ENCODE peak calls at places on chromosomes 2 and 18, in six cellular contexts. H is fibroblast of lung; V is WTC11; S is GM23338; U is CD8-positive, alpha-beta T cell; L is Calu3. W is an unnamed sample.

GRCh38 chr2:100365434-100365833 is 43.1 kb upstream of the LONRF2 start:
- DNase-seq in S (no peak), L (peak; percentile 82), U (no peak), V (no peak), H (peak; percentile 95), W (peak; percentile 100)

GRCh38 chr2:36399050-36399449 is 43.5 kb downstream of the CRIM1 start:
- DNase-seq in S (no peak), H (no peak), L (no peak), U (no peak), V (no peak), W (peak; percentile 14)

GRCh38 chr2:176161817-176162626 is 4.9 kb downstream of the HOXD3 start:
- DNase-seq in U (no peak), H (no peak), V (no peak), S (peak; percentile 13), L (no peak), W (no peak)

GRCh38 chr2:236174608-236175001 is 6.4 kb upstream of the GBX2 start:
- DNase-seq in L (no peak), U (no peak), V (peak; percentile 19), H (no peak), S (peak; percentile 36), W (no peak)

GRCh38 chr18:3747176-3747973 is 297.4 kb downstream of the TGIF1 start:
- DNase-seq in S (no peak), V (no peak), H (peak; percentile 91), U (no peak), L (peak; percentile 31), W (peak; percentile 65)

GRCh38 chr2:6352906-6353515 is 512.7 kb downstream of the CMPK2 start:
- DNase-seq in S (peak; percentile 81), H (peak; percentile 50), L (peak; percentile 77), V (peak; percentile 12), U (no peak), W (peak; percentile 68)

GRCh38 chr2:157933549-157933948 is 57.4 kb upstream of the ACVR1 start:
- DNase-seq in H (no peak), S (peak; percentile 62), V (no peak), L (no peak), U (no peak), W (no peak)

GRCh38 chr18:23539298-23539697 is 36.0 kb downstream of the RMC1 start:
- DNase-seq in H (no peak), L (no peak), S (no peak), U (no peak), V (no peak), W (no peak)

GRCh38 chr18:11392292-11392691 is 217.1 kb upstream of the SLC35G4 start:
- DNase-seq in L (no peak), V (no peak), S (peak; percentile 67), U (no peak), H (no peak), W (no peak)

GRCh38 chr2:17813015-17813741 is 3.1 kb upstream of the MSGN1 start:
- DNase-seq in H (no peak), V (no peak), L (no peak), U (no peak), S (no peak), W (peak; percentile 80)

GRCh38 chr2:161119483-161119882 is 40.7 kb upstream of the TANK start:
- DNase-seq in H (no peak), V (no peak), U (no peak), L (no peak), S (no peak), W (no peak)

GRCh38 chr2:126864861-126865260 is 33.8 kb upstream of the TEX51 start:
- DNase-seq in V (peak; percentile 62), L (no peak), U (peak; percentile 11), S (peak; percentile 48), H (no peak), W (no peak)

GRCh38 chr2:237200462-237200861 is 114.8 kb downstream of the COPS8 start:
- DNase-seq in S (no peak), H (no peak), V (no peak), L (no peak), U (no peak), W (no peak)

GRCh38 chr18:3875376-3875775 is 425.4 kb downstream of the TGIF1 start:
- DNase-seq in V (no peak), S (no peak), H (no peak), L (no peak), U (no peak), W (no peak)

GRCh38 chr2:232598293-232598692 is 35.1 kb upstream of the EFHD1 start:
- DNase-seq in V (peak; percentile 23), U (no peak), L (no peak), H (no peak), S (no peak), W (no peak)

DNA sequence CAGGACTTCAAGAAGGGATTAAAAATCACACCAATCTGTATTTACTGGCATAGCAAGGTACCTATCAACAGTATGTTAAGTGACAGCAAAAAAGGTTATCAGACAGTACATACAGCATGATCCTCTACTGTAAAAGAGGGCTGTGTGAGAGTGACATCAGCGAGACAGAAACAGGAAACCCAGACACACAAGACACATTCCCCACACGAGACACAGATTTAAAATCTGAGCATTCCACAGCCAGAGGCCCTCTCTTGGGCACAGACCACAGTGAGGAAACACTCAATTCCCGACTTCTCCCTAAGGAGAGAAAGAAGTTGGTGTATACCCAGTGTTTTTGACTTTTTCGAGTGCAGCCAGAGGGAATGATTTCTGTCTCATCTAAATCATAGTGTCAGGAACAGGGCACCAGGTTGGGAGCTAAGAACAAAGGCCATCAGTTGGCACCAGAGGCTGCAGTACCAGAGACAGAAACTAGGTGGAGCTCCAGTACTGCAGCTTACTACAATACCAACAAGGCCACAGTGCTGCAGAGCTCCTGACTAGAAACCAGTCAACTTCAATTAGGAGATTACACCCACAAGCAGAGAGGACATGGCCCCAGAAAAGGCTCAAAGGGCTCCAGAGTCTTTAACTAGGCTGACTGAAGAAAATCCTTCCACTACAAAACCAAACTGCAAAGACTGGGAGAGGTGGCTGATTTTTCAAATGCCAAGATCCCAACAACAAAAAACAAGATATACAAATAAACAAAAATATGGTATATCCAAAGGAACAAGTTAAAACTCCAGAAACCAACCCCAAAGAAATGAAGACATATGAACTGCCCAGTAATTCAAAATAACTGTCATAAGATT is 41.0 kb downstream of the UNC50 start:
- DNase-seq in V (peak; percentile 85), L (peak; percentile 75), S (peak; percentile 87), H (peak; percentile 79), U (peak; percentile 87), W (peak; percentile 80)
- TF ChIP-seq CTCF in V (peak; percentile 97), L (peak; percentile 94), S (peak; percentile 95), H (peak; percentile 99), U (peak; percentile 98), W (peak; percentile 97)

GRCh38 chr18:8611916-8612576 is 2.8 kb downstream of the RAB12 start:
- DNase-seq in H (no peak), U (no peak), V (no peak), L (peak; percentile 20), S (no peak), W (no peak)

GRCh38 chr18:8609711-8610441 is 639 bp downstream of the RAB12 start:
- DNase-seq in S (no peak), U (peak; percentile 53), H (no peak), L (peak; percentile 10), V (no peak), W (no peak)

GRCh38 chr18:8607776-8608682 is 1.2 kb upstream of the RAB12 start:
- DNase-seq in U (no peak), H (peak; percentile 74), L (no peak), S (no peak), V (no peak), W (no peak)

GRCh38 chr18:8610442-8610801 is 1.2 kb downstream of the RAB12 start:
- DNase-seq in V (no peak), S (no peak), L (no peak), H (peak; percentile 34), U (no peak), W (peak; percentile 33)

GRCh38 chr18:8608795-8609673 is at the start of gene RAB12:
- DNase-seq in U (peak; percentile 93), V (peak; percentile 85), S (peak; percentile 87), H (peak; percentile 87), L (peak; percentile 91), W (peak; percentile 75)
- TF ChIP-seq CTCF in U (peak; percentile 70), V (peak; percentile 78), S (no peak), H (peak; percentile 24), L (peak; percentile 79), W (peak; percentile 81)

GRCh38 chr2:96869281-96869823 is 528 bp downstream of the SEMA4C start:
- DNase-seq in H (peak; percentile 83), L (peak; percentile 58), U (no peak), V (peak; percentile 69), S (peak; percentile 67), W (peak; percentile 81)
- TF ChIP-seq CTCF in H (no peak), L (peak; percentile 8), U (peak; percentile 10), V (peak; percentile 2), S (no peak), W (peak; percentile 14)

DNA sequence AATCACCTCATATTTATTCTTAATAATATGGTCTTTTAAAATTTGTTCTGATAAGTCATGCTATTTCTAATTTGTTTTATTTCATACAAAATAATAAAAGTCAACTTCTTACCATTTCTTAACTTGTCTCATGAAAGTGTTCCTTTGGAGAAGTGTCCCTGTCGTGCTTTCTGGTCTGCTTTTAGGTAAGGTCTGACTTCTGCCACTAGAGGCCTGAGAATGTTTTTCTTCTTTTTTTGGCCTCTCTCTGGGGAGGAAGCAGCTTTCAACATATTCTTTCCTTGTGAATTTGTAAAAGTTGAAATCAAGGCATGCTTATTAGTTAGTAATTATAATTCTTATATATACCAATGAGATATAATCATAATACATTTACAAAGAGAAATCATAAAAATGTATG is 39.4 kb downstream of the MAP2 start:
- DNase-seq in S (peak; percentile 40), L (no peak), U (no peak), V (no peak), H (no peak), W (peak; percentile 10)
- TF ChIP-seq CTCF in S (peak; percentile 44), L (no peak), U (no peak), V (no peak), H (peak; percentile 16), W (no peak)

GRCh38 chr2:207895236-207895860 is 125.6 kb upstream of the FZD5 start:
- DNase-seq in L (no peak), V (no peak), U (no peak), H (no peak), S (no peak), W (no peak)
- TF ChIP-seq CTCF in L (no peak), V (no peak), U (no peak), H (no peak), S (no peak), W (no peak)

DNA sequence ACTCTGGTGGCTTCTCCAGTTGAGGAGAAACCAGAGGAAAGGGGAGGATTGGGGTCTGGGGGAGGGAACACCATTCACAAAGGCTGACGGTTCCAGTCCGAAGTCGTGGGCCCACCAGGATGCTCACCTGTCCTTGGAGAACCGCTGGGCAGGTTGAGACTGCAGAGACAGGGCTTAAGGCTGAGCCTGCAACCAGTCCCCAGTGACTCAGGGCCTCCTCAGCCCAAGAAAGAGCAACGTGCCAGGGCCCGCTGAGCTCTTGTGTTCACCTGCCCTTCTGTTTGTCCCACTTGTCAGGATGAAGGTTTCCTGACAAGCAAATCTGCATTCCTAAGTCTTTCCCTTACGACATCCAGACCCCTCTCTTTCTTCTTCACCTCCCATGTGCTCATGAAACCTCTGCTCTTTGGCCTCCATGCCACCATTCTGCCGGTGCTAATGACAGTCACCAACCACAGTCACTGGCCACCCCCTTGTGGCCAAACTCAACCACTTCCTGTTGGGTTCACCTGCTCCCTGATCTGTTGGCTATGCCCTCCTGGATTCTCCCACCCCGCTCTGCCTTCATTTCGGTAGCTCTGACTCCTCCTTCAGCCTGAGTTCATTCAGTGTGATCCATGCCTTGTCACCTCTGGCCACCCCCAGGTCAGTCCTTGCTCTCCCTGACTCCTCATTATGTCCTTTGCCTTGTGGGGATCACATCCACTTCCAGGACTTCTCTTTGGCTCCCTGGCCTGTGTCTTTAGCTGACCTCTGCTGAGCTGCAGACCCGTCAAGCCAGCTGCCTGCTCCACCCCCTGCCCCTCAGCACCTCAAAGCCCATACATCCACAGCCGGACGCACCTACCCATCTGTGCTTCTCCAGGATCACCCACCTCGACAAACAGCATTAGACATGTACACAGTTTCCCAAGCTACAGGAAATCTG is 17.6 kb downstream of the EMX1 start:
- DNase-seq in V (peak; percentile 54), H (no peak), L (peak; percentile 64), U (no peak), S (peak; percentile 67), W (peak; percentile 57)
- TF ChIP-seq CTCF in V (no peak), H (no peak), L (peak; percentile 58), U (no peak), S (peak; percentile 58), W (peak; percentile 43)

W was measured in MCF 10A.